ENCODE peak calls at places on chromosome 1, in eight cellular contexts. C is AG08396; A is nucleus accumbens; F is activated effector memory CD4-positive, alpha-beta T cell treated with anti-CD3 and anti-CD28 coated beads, Interleukin-2, amount 50 U/mL, for 16 hours; X is C1 segment of cervical spinal cord; Z is transverse colon; P is retina; W is AG04449. T is an unnamed sample.
A peak's percentile ranks its signal among the peaks of the same experiment; 100 is the strongest.

GRCh38 chr1:63601463-63601862 is 8.3 kb downstream of the PGM1 start:
- DNase-seq in F (no peak), A (no peak), W (no peak), P (no peak), X (no peak), Z (no peak), C (no peak), T (no peak)

GRCh38 chr1:30722175-30722537 is 1.2 kb downstream of the MATN1 start:
- DNase-seq in C (no peak), P (no peak), W (no peak), A (no peak), F (no peak), X (no peak), Z (no peak), T (no peak)

GRCh38 chr1:216250861-216251260 is 172.4 kb downstream of the USH2A start:
- DNase-seq in F (no peak), X (no peak), W (no peak), A (no peak), Z (no peak), P (no peak), C (no peak), T (no peak)

GRCh38 chr1:96520542-96520941 is 201.0 kb upstream of the PTBP2 start:
- DNase-seq in F (no peak), P (peak; percentile 38), X (no peak), Z (no peak), C (no peak), A (no peak), W (no peak), T (no peak)

GRCh38 chr1:169100208-169100882 is 6.1 kb upstream of the ATP1B1 start:
- DNase-seq in W (no peak), C (no peak), F (no peak), X (no peak), A (no peak), P (no peak), Z (no peak), T (no peak)

GRCh38 chr1:36486436-36487335 is 4.0 kb upstream of the CSF3R start:
- DNase-seq in W (no peak), X (no peak), Z (peak; percentile 43), F (no peak), C (no peak), P (no peak), A (no peak), T (no peak)

GRCh38 chr1:206885341-206886060 is 11.7 kb upstream of the IL24 start:
- DNase-seq in F (no peak), W (no peak), X (no peak), C (no peak), A (no peak), P (no peak), Z (no peak), T (no peak)

GRCh38 chr1:164296172-164296571 is 262.8 kb upstream of the PBX1 start:
- DNase-seq in C (no peak), X (no peak), A (no peak), P (no peak), Z (peak; percentile 34), W (no peak), F (no peak), T (no peak)

GRCh38 chr1:106621853-106622252 is 434.6 kb upstream of the PRMT6 start:
- DNase-seq in X (no peak), C (no peak), W (no peak), P (no peak), Z (no peak), F (no peak), A (no peak), T (no peak)

GRCh38 chr1:26498894-26499293 is 26.7 kb downstream of the HMGN2 start:
- DNase-seq in F (no peak), P (no peak), X (no peak), W (no peak), Z (no peak), C (no peak), A (no peak), T (no peak)

GRCh38 chr1:234297668-234298067 is 75.6 kb upstream of the COA6 start:
- DNase-seq in A (no peak), P (no peak), F (no peak), Z (no peak), C (no peak), W (no peak), X (no peak), T (no peak)

GRCh38 chr1:2583871-2584341 is 2.7 kb upstream of the PRXL2B start:
- DNase-seq in P (no peak), Z (peak; percentile 37), A (no peak), W (no peak), X (no peak), C (peak; percentile 50), F (peak; percentile 77), T (no peak)

GRCh38 chr1:165456114-165456513 is 11.2 kb upstream of the RXRG start:
- DNase-seq in Z (no peak), C (no peak), W (no peak), A (no peak), P (no peak), F (no peak), X (no peak), T (no peak)

GRCh38 chr1:42963378-42964005 is 4.8 kb upstream of the SLC2A1 start:
- DNase-seq in Z (no peak), C (peak; percentile 76), A (no peak), F (no peak), W (no peak), X (no peak), P (no peak), T (peak; percentile 89)

GRCh38 chr1:233327938-233328660 is 575 bp downstream of the MAP3K21 start:
- DNase-seq in F (peak; percentile 73), Z (peak; percentile 32), C (peak; percentile 22), X (no peak), A (no peak), W (no peak), P (peak; percentile 74), T (no peak)

GRCh38 chr1:83764209-83764608 is 234.7 kb downstream of the TTLL7 start:
- DNase-seq in W (no peak), A (no peak), X (no peak), C (no peak), Z (no peak), F (no peak), P (no peak), T (no peak)

GRCh38 chr1:84225636-84226035 is 75.9 kb upstream of the SAMD13 start:
- DNase-seq in Z (no peak), X (no peak), C (no peak), F (no peak), W (no peak), P (no peak), A (no peak), T (no peak)